ENCODE peak calls at places on chromosomes 7 and 10, in six cellular contexts. K is IMR-90, N is H9, T is neuronal stem cell, Z is mesendoderm, Y is mesenchymal stem cell. D is an unnamed sample.

GRCh38 chr7:2104107-2104710 is 128.5 kb downstream of the MAD1L1 start:
- DNase-seq in K (peak; percentile 93), N (peak; percentile 90), T (peak; percentile 64), Z (peak; percentile 93), Y (peak; percentile 90), D (peak; percentile 88)

GRCh38 chr10:21264271-21264670 is 261.2 kb downstream of the SKIDA1 start:
- DNase-seq in K (no peak), N (no peak), T (no peak), Z (no peak), Y (no peak), D (no peak)

GRCh38 chr7:74498996-74499834 is 45.5 kb downstream of the GTF2IRD1 start:
- DNase-seq in K (no peak), N (no peak), T (no peak), Z (no peak), Y (no peak), D (no peak)

GRCh38 chr10:28125701-28126100 is 126.8 kb upstream of the ODAD2 start:
- DNase-seq in K (peak; percentile 69), N (no peak), T (no peak), Z (no peak), Y (peak; percentile 41), D (no peak)

GRCh38 chr10:132925071-132925561 is 17.3 kb downstream of the CFAP46 start:
- DNase-seq in K (no peak), N (no peak), T (no peak), Z (no peak), Y (no peak), D (no peak)

GRCh38 chr10:72263613-72264241 is 10.0 kb upstream of the DDIT4 start:
- DNase-seq in K (no peak), N (no peak), T (no peak), Z (no peak), Y (no peak), D (no peak)

GRCh38 chr10:35326466-35327235 is 9.7 kb upstream of the CCNY start:
- DNase-seq in K (peak; percentile 73), N (no peak), T (no peak), Z (no peak), Y (no peak), D (no peak)

GRCh38 chr10:62454696-62455451 is 80.7 kb downstream of the ZNF365 start:
- DNase-seq in K (peak; percentile 56), N (no peak), T (no peak), Z (no peak), Y (peak; percentile 65), D (no peak)

GRCh38 chr10:21372651-21373410 is 152.7 kb downstream of the SKIDA1 start:
- DNase-seq in K (peak; percentile 92), N (no peak), T (no peak), Z (peak; percentile 86), Y (peak; percentile 83), D (no peak)

GRCh38 chr7:135859548-135859947 is 110.9 kb upstream of the FAM180A start:
- DNase-seq in K (peak; percentile 29), N (no peak), T (no peak), Z (no peak), Y (peak; percentile 58), D (no peak)

GRCh38 chr7:114977277-114977676 is 55.4 kb downstream of the MDFIC start:
- DNase-seq in K (no peak), N (peak; percentile 34), T (no peak), Z (peak; percentile 78), Y (no peak), D (no peak)
- H3K23ac ChIP-seq in K (peak overlapping the region; percentile 79), N (no peak overlapping the region), T (no peak overlapping the region), Z (no peak overlapping the region), Y (no peak overlapping the region), D (no peak overlapping the region)

GRCh38 chr7:39460486-39460885 is 105.7 kb upstream of the YAE1 start:
- DNase-seq in K (no peak), N (no peak), T (no peak), Z (no peak), Y (no peak), D (no peak)
- H3K23ac ChIP-seq in K (no peak overlapping the region), N (no peak overlapping the region), T (no peak overlapping the region), Z (no peak overlapping the region), Y (no peak overlapping the region), D (no peak overlapping the region)

DNA sequence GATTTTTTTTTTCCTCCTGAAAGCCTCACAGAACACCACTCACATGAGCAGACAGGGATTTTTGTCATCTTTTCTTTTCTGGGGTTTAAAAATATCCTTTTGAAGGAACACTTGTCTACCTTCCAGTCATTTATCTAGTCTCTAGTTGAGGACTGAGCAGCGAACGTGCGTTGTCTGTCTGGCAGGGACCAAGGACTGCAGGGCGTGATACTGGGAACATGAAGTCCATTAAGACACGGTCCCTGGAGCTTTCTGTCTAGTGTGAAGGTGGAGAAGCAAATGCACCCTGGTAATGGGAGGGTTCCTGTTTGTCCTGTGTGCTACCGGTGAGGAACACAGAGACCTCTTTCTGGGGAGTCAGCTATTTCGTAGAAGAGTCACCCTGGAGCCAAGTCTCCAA is 207.4 kb downstream of the TMEM178B start:
- DNase-seq in K (no peak), N (no peak), T (no peak), Z (no peak), Y (no peak), D (no peak)
- H3K23ac ChIP-seq in K (no peak overlapping the region), N (no peak overlapping the region), T (no peak overlapping the region), Z (no peak overlapping the region), Y (no peak overlapping the region), D (no peak overlapping the region)

GRCh38 chr10:46326971-46327370 is 40.2 kb downstream of the ANTXRL start:
- DNase-seq in K (no peak), N (peak; percentile 15), T (no peak), Z (no peak), Y (no peak), D (no peak)

GRCh38 chr10:46327685-46328084 is 40.9 kb downstream of the ANTXRL start:
- DNase-seq in K (no peak), N (no peak), T (no peak), Z (no peak), Y (no peak), D (no peak)

GRCh38 chr10:46328853-46329689 is 42.3 kb downstream of the ANTXRL start:
- DNase-seq in K (no peak), N (peak; percentile 14), T (no peak), Z (no peak), Y (no peak), D (no peak)

GRCh38 chr10:46329690-46330016 is 42.9 kb downstream of the ANTXRL start:
- DNase-seq in K (no peak), N (peak; percentile 43), T (no peak), Z (no peak), Y (no peak), D (no peak)

DNA sequence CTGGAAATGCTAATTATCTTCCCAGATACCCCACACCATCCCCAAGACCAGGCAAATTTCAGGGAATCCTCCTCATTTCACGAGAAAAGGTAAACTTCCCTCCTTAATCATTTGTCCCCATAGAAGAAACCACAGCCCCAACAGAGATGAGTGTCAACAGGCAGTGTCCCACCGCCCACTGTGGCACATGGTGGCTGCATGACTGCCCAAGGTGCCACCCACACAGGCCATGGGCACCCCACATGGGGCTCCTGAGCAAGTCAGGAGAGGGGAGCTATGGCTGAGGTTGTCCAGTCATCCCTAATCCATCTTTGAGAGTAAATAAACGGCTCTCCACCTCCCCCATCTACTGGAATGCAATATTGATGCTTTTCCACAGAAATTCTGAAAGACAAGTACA is 44.1 kb downstream of the ANTXRL start:
- DNase-seq in K (no peak), N (no peak), T (no peak), Z (no peak), Y (no peak), D (no peak)
- H3K23ac ChIP-seq in K (no peak overlapping the region), N (no peak overlapping the region), T (no peak overlapping the region), Z (no peak overlapping the region), Y (no peak overlapping the region), D (no peak overlapping the region)

DNA sequence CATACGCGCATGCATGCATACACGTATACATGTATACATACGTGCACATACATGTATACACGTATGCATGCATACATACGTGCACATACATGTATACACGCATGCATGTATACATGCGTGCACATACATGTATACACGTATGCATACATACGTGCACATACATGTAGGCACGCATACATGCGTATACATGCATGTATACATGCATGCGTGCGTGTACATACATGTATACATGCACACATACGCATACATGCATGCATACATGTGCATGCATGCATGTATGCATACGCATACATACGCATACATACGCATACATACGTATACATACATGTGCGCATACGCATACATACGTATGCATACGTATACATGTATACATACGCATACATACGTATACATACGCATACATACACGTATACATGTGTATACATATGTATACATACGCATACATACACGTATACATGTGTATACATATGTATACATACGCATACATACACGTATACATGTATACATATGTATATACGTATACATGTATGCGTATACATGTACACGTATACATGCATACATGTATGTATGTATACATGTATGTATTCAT is 19.0 kb upstream of the MTURN start:
- DNase-seq in K (no peak), N (no peak), T (no peak), Z (peak; percentile 14), Y (no peak), D (no peak)
- H3K23ac ChIP-seq in K (no peak overlapping the region), N (no peak overlapping the region), T (no peak overlapping the region), Z (no peak overlapping the region), Y (no peak overlapping the region), D (no peak overlapping the region)

GRCh38 chr10:6600224-6600987 is 20.3 kb upstream of the PRKCQ start:
- DNase-seq in K (no peak), N (no peak), T (no peak), Z (no peak), Y (no peak), D (no peak)
- H3K23ac ChIP-seq in K (no peak overlapping the region), N (no peak overlapping the region), T (no peak overlapping the region), Z (no peak overlapping the region), Y (peak overlapping the region; percentile 89), D (no peak overlapping the region)

GRCh38 chr10:112973805-112974204 is 23.8 kb downstream of the TCF7L2 start:
- DNase-seq in K (no peak), N (no peak), T (no peak), Z (no peak), Y (no peak), D (no peak)
- H3K23ac ChIP-seq in K (no peak overlapping the region), N (no peak overlapping the region), T (no peak overlapping the region), Z (no peak overlapping the region), Y (no peak overlapping the region), D (no peak overlapping the region)

DNA sequence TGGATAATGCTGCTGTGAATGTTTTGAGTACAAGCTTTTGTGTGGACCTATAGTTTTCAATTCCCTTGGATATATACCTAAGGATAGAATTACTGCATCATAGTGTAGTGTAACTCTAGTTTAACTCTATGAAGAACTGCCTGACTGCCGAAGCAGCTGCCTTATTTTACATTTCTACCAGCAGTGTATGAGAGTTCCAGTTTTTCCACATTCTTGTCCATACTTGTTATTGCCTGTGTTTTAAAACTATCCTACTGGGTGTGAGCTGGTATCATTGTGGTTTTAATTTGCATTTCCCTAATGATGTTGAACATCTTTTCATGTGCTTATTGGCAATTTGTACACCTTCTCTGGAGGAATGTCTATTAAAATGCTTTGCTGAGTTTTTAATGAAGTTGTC is 15.7 kb downstream of the SEPTIN7 start:
- DNase-seq in K (no peak), N (no peak), T (no peak), Z (no peak), Y (no peak), D (no peak)
- H3K23ac ChIP-seq in K (no peak overlapping the region), N (no peak overlapping the region), T (no peak overlapping the region), Z (no peak overlapping the region), Y (no peak overlapping the region), D (no peak overlapping the region)

D was measured in H1.